ENCODE peak calls at places on chromosomes 4 and X, in four cellular contexts. A, T, V and R are unnamed samples.
A peak's percentile ranks its signal among the peaks of the same experiment; 100 is the strongest.

GRCh38 chr4:153433753-153434105 is 32.4 kb upstream of the TMEM131L start:
- DNase-seq in A (no peak), T (no peak), V (no peak), R (no peak)

GRCh38 chrX:1111543-1112300 is 100.7 kb downstream of the CRLF2 start:
- DNase-seq in A (no peak), T (no peak), V (no peak), R (no peak)

GRCh38 chr4:21948347-21949072 is at the start of gene KCNIP4:
- DNase-seq in A (no peak), T (peak; percentile 31), V (peak; percentile 31), R (peak; percentile 2)

GRCh38 chr4:155497306-155497705 is 120.5 kb upstream of the MAP9 start:
- DNase-seq in A (no peak), T (no peak), V (no peak), R (no peak)

GRCh38 chr4:151864068-151864467 is 103.3 kb upstream of the GATB start:
- DNase-seq in A (no peak), T (no peak), V (no peak), R (no peak)

GRCh38 chr4:153427363-153428071 is 38.6 kb upstream of the TMEM131L start:
- DNase-seq in A (no peak), T (peak; percentile 65), V (no peak), R (peak; percentile 18)

GRCh38 chr4:76690091-76690905 is 207.6 kb downstream of the SOWAHB start:
- DNase-seq in A (no peak), T (peak; percentile 40), V (peak; percentile 19), R (peak; percentile 28)

GRCh38 chr4:41281038-41281634 is 24.4 kb downstream of the UCHL1 start:
- DNase-seq in A (peak; percentile 48), T (peak; percentile 85), V (peak; percentile 94), R (peak; percentile 80)

GRCh38 chr4:94653095-94653649 is 104.6 kb upstream of the BMPR1B start:
- DNase-seq in A (no peak), T (no peak), V (no peak), R (no peak)

GRCh38 chr4:47068986-47069385 is 37.6 kb downstream of the GABRB1 start:
- DNase-seq in A (no peak), T (peak; percentile 73), V (no peak), R (no peak)

GRCh38 chrX:65821721-65822496 is 154.5 kb downstream of the MSN start:
- DNase-seq in A (no peak), T (no peak), V (no peak), R (peak; percentile 14)

GRCh38 chrX:115988825-115989224 is 181.7 kb upstream of the AGTR2 start:
- DNase-seq in A (no peak), T (no peak), V (no peak), R (no peak)

GRCh38 chr4:138405439-138405838 is 163.3 kb upstream of the SLC7A11 start:
- DNase-seq in A (peak; percentile 46), T (peak; percentile 66), V (no peak), R (peak; percentile 82)

GRCh38 chrX:35890699-35891098 is 28.8 kb upstream of the CFAP47 start:
- DNase-seq in A (no peak), T (peak; percentile 71), V (peak; percentile 42), R (peak; percentile 56)

GRCh38 chrX:121254336-121254735 is 206.9 kb downstream of the GLUD2 start:
- DNase-seq in A (no peak), T (no peak), V (no peak), R (no peak)

GRCh38 chr4:101953949-101954348 is 163.4 kb downstream of the BANK1 start:
- DNase-seq in A (no peak), T (peak; percentile 79), V (peak; percentile 25), R (peak; percentile 49)

GRCh38 chr4:53365121-53365485 is 758 bp downstream of the SCFD2 start:
- DNase-seq in A (no peak), T (peak; percentile 56), V (no peak), R (peak; percentile 35)

GRCh38 chrX:70030242-70030823 is 19.4 kb downstream of the AWAT2 start:
- DNase-seq in A (no peak), T (peak; percentile 51), V (peak; percentile 66), R (peak; percentile 61)

GRCh38 chr4:181528570-181529184 is 714.5 kb upstream of the TENM3 start:
- DNase-seq in A (peak; percentile 8), T (peak; percentile 76), V (peak; percentile 64), R (peak; percentile 80)

GRCh38 chrX:154051210-154051810 is 31.6 kb upstream of the IRAK1 start:
- DNase-seq in A (no peak), T (peak; percentile 62), V (peak; percentile 14), R (peak; percentile 61)

GRCh38 chr4:97770222-97770621 is 373.1 kb downstream of the STPG2 start:
- DNase-seq in A (no peak), T (no peak), V (no peak), R (no peak)

GRCh38 chr4:182537031-182537617 is 293.9 kb downstream of the TENM3 start:
- DNase-seq in A (no peak), T (no peak), V (no peak), R (no peak)

GRCh38 chr4:14827111-14827510 is 175.2 kb upstream of the CPEB2 start:
- DNase-seq in A (no peak), T (peak; percentile 35), V (no peak), R (no peak)

GRCh38 chrX:130118396-130118795 is 8.1 kb upstream of the ELF4 start:
- DNase-seq in A (no peak), T (peak; percentile 91), V (no peak), R (peak; percentile 70)

GRCh38 chr4:81635128-81635527 is 163.4 kb upstream of the RASGEF1B start:
- DNase-seq in A (no peak), T (no peak), V (no peak), R (peak; percentile 10)

GRCh38 chr4:188428935-188429334 is 289.7 kb downstream of the TRIML1 start:
- DNase-seq in A (no peak), T (peak; percentile 25), V (peak; percentile 20), R (peak; percentile 54)

GRCh38 chrX:47662144-47662657 is 3.2 kb upstream of the UXT start:
- DNase-seq in A (no peak), T (peak; percentile 82), V (peak; percentile 14), R (peak; percentile 85)

GRCh38 chrX:55142919-55143310 is 54.1 kb downstream of the PAGE2 start:
- DNase-seq in A (no peak), T (no peak), V (no peak), R (no peak)

GRCh38 chr4:169791527-169792156 is 33.9 kb upstream of the HPF1 start:
- DNase-seq in A (no peak), T (peak; percentile 63), V (peak; percentile 77), R (peak; percentile 57)

GRCh38 chr4:85398276-85398675 is 76.7 kb upstream of the ARHGAP24 start:
- DNase-seq in A (no peak), T (no peak), V (no peak), R (no peak)

GRCh38 chr4:85515701-85516100 is 40.8 kb downstream of the ARHGAP24 start:
- DNase-seq in A (no peak), T (no peak), V (no peak), R (no peak)